ENCODE peak calls at places on chromosomes 2 and 18, in six cellular contexts. One of them, this sample, is unnamed.

GRCh38 chr18:76168206-76168605 is 326.8 kb downstream of the ZNF516 start:
- ATAC-seq in upper lobe of left lung: no peak
- ATAC-seq in HepG2: no peak
- ATAC-seq in K562: no peak
- ATAC-seq in GM12878: no peak
- ATAC-seq in A549: no peak
- ATAC-seq in this sample: no peak

GRCh38 chr2:55022486-55022885 is 27.8 kb downstream of the RTN4 start:
- ATAC-seq in A549: peak; percentile 7
- ATAC-seq in K562: peak; percentile 44
- ATAC-seq in upper lobe of left lung: no peak
- ATAC-seq in GM12878: no peak
- ATAC-seq in HepG2: no peak
- ATAC-seq in this sample: no peak

GRCh38 chr2:179910735-179911113 is 49.3 kb upstream of the ZNF385B start:
- ATAC-seq in GM12878: no peak
- ATAC-seq in HepG2: peak; percentile 44
- ATAC-seq in upper lobe of left lung: no peak
- ATAC-seq in A549: no peak
- ATAC-seq in K562: no peak
- ATAC-seq in this sample: no peak

GRCh38 chr2:225590932-225591331 is 191.4 kb downstream of the NYAP2 start:
- ATAC-seq in HepG2: peak; percentile 45
- ATAC-seq in GM12878: no peak
- ATAC-seq in A549: no peak
- ATAC-seq in K562: peak; percentile 89
- ATAC-seq in upper lobe of left lung: no peak
- ATAC-seq in this sample: peak; percentile 34

GRCh38 chr2:153287109-153287801 is 191.3 kb downstream of the RPRM start:
- ATAC-seq in GM12878: peak; percentile 61
- ATAC-seq in A549: peak; percentile 62
- ATAC-seq in HepG2: peak; percentile 99
- ATAC-seq in upper lobe of left lung: no peak
- ATAC-seq in K562: peak; percentile 42
- ATAC-seq in this sample: no peak

GRCh38 chr2:30807249-30807648 is at the start of gene CAPN13:
- ATAC-seq in upper lobe of left lung: peak; percentile 46
- ATAC-seq in GM12878: no peak
- ATAC-seq in A549: no peak
- ATAC-seq in HepG2: peak; percentile 36
- ATAC-seq in K562: peak; percentile 73
- ATAC-seq in this sample: no peak

GRCh38 chr2:96111823-96112500 is 4.4 kb downstream of the ADRA2B start:
- ATAC-seq in K562: peak; percentile 21
- ATAC-seq in GM12878: peak; percentile 12
- ATAC-seq in A549: no peak
- ATAC-seq in upper lobe of left lung: no peak
- ATAC-seq in HepG2: no peak
- ATAC-seq in this sample: no peak

GRCh38 chr2:43542285-43542933 is 53.4 kb downstream of the THADA start:
- ATAC-seq in K562: peak; percentile 70
- ATAC-seq in GM12878: peak; percentile 76
- ATAC-seq in A549: peak; percentile 56
- ATAC-seq in HepG2: no peak
- ATAC-seq in upper lobe of left lung: peak; percentile 69
- ATAC-seq in this sample: no peak

GRCh38 chr2:98459776-98460175 is 15.1 kb downstream of the INPP4A start:
- ATAC-seq in HepG2: no peak
- ATAC-seq in A549: no peak
- ATAC-seq in K562: no peak
- ATAC-seq in upper lobe of left lung: no peak
- ATAC-seq in GM12878: peak; percentile 47
- ATAC-seq in this sample: no peak

GRCh38 chr2:136010126-136010525 is 24.7 kb upstream of the DARS1 start:
- ATAC-seq in GM12878: no peak
- ATAC-seq in A549: no peak
- ATAC-seq in HepG2: no peak
- ATAC-seq in upper lobe of left lung: no peak
- ATAC-seq in K562: no peak
- ATAC-seq in this sample: no peak

GRCh38 chr2:43009448-43009847 is 217.0 kb downstream of the ZFP36L2 start:
- ATAC-seq in HepG2: no peak
- ATAC-seq in A549: no peak
- ATAC-seq in K562: no peak
- ATAC-seq in upper lobe of left lung: no peak
- ATAC-seq in GM12878: no peak
- ATAC-seq in this sample: no peak

DNA sequence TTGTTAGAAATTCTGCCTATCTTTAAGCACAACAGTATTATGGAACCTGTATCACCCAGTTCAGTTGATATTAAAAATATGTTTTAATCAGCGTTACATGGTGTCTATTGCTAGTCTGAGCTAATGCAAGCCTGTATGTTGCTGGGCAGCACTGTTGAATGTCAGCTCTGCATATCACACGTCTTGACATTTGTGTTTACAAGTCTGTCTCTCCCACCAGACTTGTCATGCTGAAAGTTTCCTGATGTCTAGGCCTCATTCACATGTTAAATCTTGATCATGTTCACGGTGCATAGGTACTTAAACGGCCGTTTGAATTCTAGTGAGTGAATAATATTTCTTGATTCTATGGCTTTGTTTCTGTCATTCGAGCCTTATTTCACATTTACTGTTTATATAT is 385.0 kb downstream of the SOCS6 start:
- ATAC-seq in HepG2: no peak
- ATAC-seq in upper lobe of left lung: no peak
- ATAC-seq in A549: no peak
- ATAC-seq in GM12878: no peak
- ATAC-seq in K562: no peak
- ATAC-seq in this sample: no peak
- H3K4me1 ChIP-seq in HepG2: no peaks in the 10 kb centered on the region
- H3K4me1 ChIP-seq in upper lobe of left lung: no peaks in the 10 kb centered on the region
- H3K4me1 ChIP-seq in A549: no peaks in the 10 kb centered on the region
- H3K4me1 ChIP-seq in GM12878: no peaks in the 10 kb centered on the region
- H3K4me1 ChIP-seq in K562: no peaks in the 10 kb centered on the region
- H3K4me1 ChIP-seq in this sample: no peaks in the 10 kb centered on the region

DNA sequence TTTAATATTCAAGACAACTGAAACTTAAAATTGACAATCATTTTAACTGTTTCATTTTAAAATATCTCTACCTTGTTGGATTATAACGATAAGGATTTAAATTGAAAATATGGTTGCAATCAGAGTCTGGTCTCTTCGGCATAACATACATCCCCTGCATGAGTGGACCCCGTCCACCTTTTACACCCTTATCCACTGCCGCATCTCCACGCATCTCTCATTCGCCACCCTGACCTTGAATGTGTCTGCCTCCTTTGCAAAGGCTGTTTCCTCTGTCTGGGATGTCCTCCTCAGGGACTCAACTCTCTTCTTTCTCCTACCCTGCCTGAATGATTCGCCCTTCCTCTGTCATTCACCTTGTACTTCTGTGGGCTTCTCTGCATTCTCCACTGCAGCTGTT is 87.6 kb downstream of the SPATS2L start:
- ATAC-seq in A549: no peak
- ATAC-seq in upper lobe of left lung: no peak
- ATAC-seq in K562: no peak
- ATAC-seq in HepG2: no peak
- ATAC-seq in GM12878: no peak
- ATAC-seq in this sample: no peak
- TF ChIP-seq EP300 in A549: no peak
- TF ChIP-seq EP300 in upper lobe of left lung: no peak
- TF ChIP-seq EP300 in K562: no peak
- TF ChIP-seq EP300 in HepG2: no peak
- TF ChIP-seq EP300 in GM12878: no peak
- TF ChIP-seq EP300 in this sample: no peak

DNA sequence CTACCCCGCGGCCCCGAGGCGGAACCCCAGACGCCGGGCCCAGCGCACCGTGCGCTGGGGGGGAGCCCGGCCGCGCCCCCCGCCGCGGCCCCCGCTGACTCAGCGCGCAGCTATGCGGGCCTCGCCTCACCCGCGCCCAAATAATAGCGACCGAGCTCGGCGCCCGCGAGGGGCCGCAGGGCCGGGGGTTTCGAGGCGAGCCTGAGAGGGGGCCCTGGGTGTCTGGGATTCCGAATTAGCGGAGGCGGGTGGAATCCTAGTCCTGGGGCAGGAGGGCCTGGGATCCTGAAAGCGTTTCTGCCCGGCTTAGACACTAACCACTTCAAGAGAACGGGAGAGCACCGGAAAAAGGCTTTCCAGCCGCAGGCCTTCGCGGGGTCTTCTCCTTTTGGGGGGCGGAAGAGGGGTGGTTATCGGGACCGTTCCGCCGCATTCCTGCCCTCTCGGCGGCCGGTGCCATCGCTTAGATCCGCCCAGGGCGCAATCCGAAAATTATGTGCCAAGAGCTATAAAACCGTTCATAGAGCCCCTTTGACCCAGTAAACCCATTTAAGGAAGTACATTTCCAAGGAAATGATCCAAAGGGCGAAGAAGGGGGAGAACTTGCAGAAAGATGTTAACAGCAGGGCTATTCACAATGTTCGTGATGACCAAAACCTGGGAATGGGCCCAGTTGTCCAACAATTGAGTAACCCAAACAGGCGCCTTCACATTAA is 678 bp upstream of the ROCK2 start:
- ATAC-seq in K562: peak; percentile 66
- ATAC-seq in A549: peak; percentile 58
- ATAC-seq in GM12878: peak; percentile 26
- ATAC-seq in HepG2: peak; percentile 49
- ATAC-seq in upper lobe of left lung: peak; percentile 87
- ATAC-seq in this sample: peak; percentile 75
- TF ChIP-seq POLR2A in K562: peak; percentile 30
- TF ChIP-seq POLR2A in A549: no peak
- TF ChIP-seq POLR2A in GM12878: no peak
- TF ChIP-seq POLR2A in HepG2: peak; percentile 73
- TF ChIP-seq POLR2A in upper lobe of left lung: no peak
- TF ChIP-seq POLR2A in this sample: no peak

DNA sequence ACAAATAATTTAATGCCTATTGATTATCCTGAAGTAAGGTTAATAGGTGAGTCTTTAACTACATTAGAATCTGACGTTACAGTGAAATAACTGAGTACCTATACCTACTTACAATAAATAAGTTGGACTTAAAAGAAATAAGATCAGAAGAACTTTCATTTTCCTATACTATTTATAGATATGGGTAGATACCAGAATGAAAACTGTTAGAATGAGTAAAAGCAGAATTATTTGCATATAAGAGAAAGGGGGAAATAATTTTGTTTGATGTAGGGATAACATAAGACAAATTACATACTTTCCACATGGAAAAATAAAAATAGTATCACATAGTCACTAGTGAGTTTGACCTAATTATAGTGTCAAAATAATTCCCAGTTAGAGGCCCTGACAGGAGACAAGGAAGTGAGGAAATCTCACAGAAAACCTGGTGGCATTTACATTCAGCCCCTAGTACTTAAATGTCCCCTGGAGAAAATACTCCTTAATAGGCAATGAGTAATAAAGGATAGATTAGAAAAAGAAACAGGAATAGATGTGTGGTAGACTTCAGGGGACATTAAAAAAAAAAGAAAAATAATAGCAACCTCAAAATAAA is 28.6 kb downstream of the KCMF1 start:
- ATAC-seq in upper lobe of left lung: no peak
- ATAC-seq in K562: no peak
- ATAC-seq in A549: no peak
- ATAC-seq in GM12878: peak; percentile 72
- ATAC-seq in HepG2: no peak
- ATAC-seq in this sample: no peak
- H3K4me1 ChIP-seq in upper lobe of left lung: peaks cover 4% of the 10 kb centered on the region
- H3K4me1 ChIP-seq in K562: no peaks in the 10 kb centered on the region
- H3K4me1 ChIP-seq in A549: peaks cover 63% of the 10 kb centered on the region
- H3K4me1 ChIP-seq in GM12878: peaks cover 7% of the 10 kb centered on the region
- H3K4me1 ChIP-seq in HepG2: no peaks in the 10 kb centered on the region
- H3K4me1 ChIP-seq in this sample: peaks cover 71% of the 10 kb centered on the region

GRCh38 chr2:47207614-47208013 is 52.5 kb upstream of the STPG4 start:
- ATAC-seq in upper lobe of left lung: no peak
- ATAC-seq in K562: no peak
- ATAC-seq in GM12878: no peak
- ATAC-seq in A549: no peak
- ATAC-seq in HepG2: no peak
- ATAC-seq in this sample: no peak

GRCh38 chr2:47203996-47204395 is 48.9 kb upstream of the STPG4 start:
- ATAC-seq in upper lobe of left lung: no peak
- ATAC-seq in K562: no peak
- ATAC-seq in A549: no peak
- ATAC-seq in GM12878: no peak
- ATAC-seq in HepG2: no peak
- ATAC-seq in this sample: no peak

GRCh38 chr2:47208852-47209606 is 53.9 kb upstream of the STPG4 start:
- ATAC-seq in upper lobe of left lung: no peak
- ATAC-seq in HepG2: no peak
- ATAC-seq in A549: peak; percentile 75
- ATAC-seq in K562: peak; percentile 19
- ATAC-seq in GM12878: no peak
- ATAC-seq in this sample: no peak

GRCh38 chr2:47204691-47205090 is 49.6 kb upstream of the STPG4 start:
- ATAC-seq in A549: no peak
- ATAC-seq in upper lobe of left lung: no peak
- ATAC-seq in GM12878: no peak
- ATAC-seq in K562: peak; percentile 10
- ATAC-seq in HepG2: no peak
- ATAC-seq in this sample: no peak

GRCh38 chr2:47205576-47206141 is 50.6 kb upstream of the STPG4 start:
- ATAC-seq in upper lobe of left lung: peak; percentile 52
- ATAC-seq in GM12878: no peak
- ATAC-seq in K562: peak; percentile 92
- ATAC-seq in A549: no peak
- ATAC-seq in HepG2: peak; percentile 52
- ATAC-seq in this sample: no peak
- TF ChIP-seq EP300 in upper lobe of left lung: no peak
- TF ChIP-seq EP300 in GM12878: no peak
- TF ChIP-seq EP300 in K562: peak; percentile 36
- TF ChIP-seq EP300 in A549: no peak
- TF ChIP-seq EP300 in HepG2: no peak
- TF ChIP-seq EP300 in this sample: no peak

GRCh38 chr2:47402805-47403691 is at the start of gene MSH2:
- ATAC-seq in K562: peak; percentile 95
- ATAC-seq in A549: peak; percentile 97
- ATAC-seq in GM12878: peak; percentile 97
- ATAC-seq in HepG2: peak; percentile 95
- ATAC-seq in upper lobe of left lung: peak; percentile 99
- ATAC-seq in this sample: peak; percentile 99
- TF ChIP-seq POLR2A in K562: peak; percentile 86
- TF ChIP-seq POLR2A in A549: peak; percentile 78
- TF ChIP-seq POLR2A in GM12878: peak; percentile 88
- TF ChIP-seq POLR2A in HepG2: peak; percentile 58
- TF ChIP-seq POLR2A in upper lobe of left lung: no peak
- TF ChIP-seq POLR2A in this sample: peak; percentile 4